ENCODE peak calls at places on chromosomes 16 and 17, in eight cellular contexts. One of them, this sample, is unnamed.
A peak's percentile ranks its signal among the peaks of the same experiment; 100 is the strongest.

GRCh38 chr17:63314766-63315165 is 131.3 kb downstream of the CYB561 start:
- DNase-seq in ELR: no peak
- DNase-seq in activated CD4-positive, alpha-beta T cell treated with anti-CD3 and anti-CD28 coated beads, Interleukin-2, amount 50 U/mL, for 1 hour: no peak
- DNase-seq in epithelial cell of esophagus: no peak
- DNase-seq in NCI-H1417 treated with DMSO at 0.1 percent for 48 hours: no peak
- DNase-seq in upper lobe of right lung: no peak
- DNase-seq in NCI-H510A: no peak
- DNase-seq in choroid plexus epithelial cell: no peak
- DNase-seq in this sample: no peak

GRCh38 chr16:2154533-2155090 is 970 bp upstream of the TRAF7 start:
- DNase-seq in choroid plexus epithelial cell: no peak
- DNase-seq in epithelial cell of esophagus: no peak
- DNase-seq in upper lobe of right lung: no peak
- DNase-seq in NCI-H1417 treated with DMSO at 0.1 percent for 48 hours: no peak
- DNase-seq in activated CD4-positive, alpha-beta T cell treated with anti-CD3 and anti-CD28 coated beads, Interleukin-2, amount 50 U/mL, for 1 hour: peak; percentile 34
- DNase-seq in NCI-H510A: no peak
- DNase-seq in ELR: no peak
- DNase-seq in this sample: no peak

GRCh38 chr17:1875597-1875996 is 45.8 kb downstream of the RPA1 start:
- DNase-seq in ELR: no peak
- DNase-seq in choroid plexus epithelial cell: no peak
- DNase-seq in NCI-H510A: no peak
- DNase-seq in epithelial cell of esophagus: no peak
- DNase-seq in activated CD4-positive, alpha-beta T cell treated with anti-CD3 and anti-CD28 coated beads, Interleukin-2, amount 50 U/mL, for 1 hour: no peak
- DNase-seq in upper lobe of right lung: no peak
- DNase-seq in NCI-H1417 treated with DMSO at 0.1 percent for 48 hours: no peak
- DNase-seq in this sample: no peak

GRCh38 chr17:57379237-57380054 is 123.1 kb downstream of the MSI2 start:
- DNase-seq in NCI-H510A: no peak
- DNase-seq in choroid plexus epithelial cell: no peak
- DNase-seq in NCI-H1417 treated with DMSO at 0.1 percent for 48 hours: no peak
- DNase-seq in upper lobe of right lung: no peak
- DNase-seq in activated CD4-positive, alpha-beta T cell treated with anti-CD3 and anti-CD28 coated beads, Interleukin-2, amount 50 U/mL, for 1 hour: no peak
- DNase-seq in epithelial cell of esophagus: no peak
- DNase-seq in ELR: no peak
- DNase-seq in this sample: no peak

GRCh38 chr17:51422634-51423033 is 162.3 kb downstream of the UTP18 start:
- DNase-seq in ELR: no peak
- DNase-seq in epithelial cell of esophagus: no peak
- DNase-seq in upper lobe of right lung: no peak
- DNase-seq in activated CD4-positive, alpha-beta T cell treated with anti-CD3 and anti-CD28 coated beads, Interleukin-2, amount 50 U/mL, for 1 hour: no peak
- DNase-seq in choroid plexus epithelial cell: no peak
- DNase-seq in NCI-H1417 treated with DMSO at 0.1 percent for 48 hours: no peak
- DNase-seq in NCI-H510A: no peak
- DNase-seq in this sample: no peak

GRCh38 chr17:47729486-47729885 is 3.5 kb upstream of the TBX21 start:
- DNase-seq in choroid plexus epithelial cell: no peak
- DNase-seq in upper lobe of right lung: peak; percentile 29
- DNase-seq in ELR: no peak
- DNase-seq in activated CD4-positive, alpha-beta T cell treated with anti-CD3 and anti-CD28 coated beads, Interleukin-2, amount 50 U/mL, for 1 hour: no peak
- DNase-seq in NCI-H510A: no peak
- DNase-seq in epithelial cell of esophagus: no peak
- DNase-seq in NCI-H1417 treated with DMSO at 0.1 percent for 48 hours: no peak
- DNase-seq in this sample: no peak

GRCh38 chr17:34584805-34585416 is 5.5 kb downstream of the TMEM132E start:
- DNase-seq in ELR: peak; percentile 39
- DNase-seq in activated CD4-positive, alpha-beta T cell treated with anti-CD3 and anti-CD28 coated beads, Interleukin-2, amount 50 U/mL, for 1 hour: no peak
- DNase-seq in upper lobe of right lung: no peak
- DNase-seq in NCI-H510A: no peak
- DNase-seq in choroid plexus epithelial cell: peak; percentile 57
- DNase-seq in NCI-H1417 treated with DMSO at 0.1 percent for 48 hours: no peak
- DNase-seq in epithelial cell of esophagus: peak; percentile 28
- DNase-seq in this sample: no peak

GRCh38 chr16:22938647-22939046 is 124.7 kb downstream of the HS3ST2 start:
- DNase-seq in ELR: no peak
- DNase-seq in activated CD4-positive, alpha-beta T cell treated with anti-CD3 and anti-CD28 coated beads, Interleukin-2, amount 50 U/mL, for 1 hour: no peak
- DNase-seq in upper lobe of right lung: no peak
- DNase-seq in choroid plexus epithelial cell: no peak
- DNase-seq in NCI-H510A: no peak
- DNase-seq in NCI-H1417 treated with DMSO at 0.1 percent for 48 hours: no peak
- DNase-seq in epithelial cell of esophagus: peak; percentile 56
- DNase-seq in this sample: no peak

GRCh38 chr17:80372922-80373570 is 41.9 kb upstream of the ENDOV start:
- DNase-seq in choroid plexus epithelial cell: no peak
- DNase-seq in epithelial cell of esophagus: no peak
- DNase-seq in activated CD4-positive, alpha-beta T cell treated with anti-CD3 and anti-CD28 coated beads, Interleukin-2, amount 50 U/mL, for 1 hour: no peak
- DNase-seq in NCI-H1417 treated with DMSO at 0.1 percent for 48 hours: no peak
- DNase-seq in ELR: no peak
- DNase-seq in upper lobe of right lung: no peak
- DNase-seq in NCI-H510A: no peak
- DNase-seq in this sample: no peak

GRCh38 chr17:11747441-11747840 is 149.2 kb downstream of the DNAH9 start:
- DNase-seq in activated CD4-positive, alpha-beta T cell treated with anti-CD3 and anti-CD28 coated beads, Interleukin-2, amount 50 U/mL, for 1 hour: no peak
- DNase-seq in NCI-H510A: no peak
- DNase-seq in choroid plexus epithelial cell: no peak
- DNase-seq in upper lobe of right lung: no peak
- DNase-seq in epithelial cell of esophagus: no peak
- DNase-seq in NCI-H1417 treated with DMSO at 0.1 percent for 48 hours: no peak
- DNase-seq in ELR: no peak
- DNase-seq in this sample: no peak

GRCh38 chr17:42183741-42184711 is 1.2 kb downstream of the HCRT start:
- DNase-seq in NCI-H510A: peak; percentile 64
- DNase-seq in NCI-H1417 treated with DMSO at 0.1 percent for 48 hours: no peak
- DNase-seq in activated CD4-positive, alpha-beta T cell treated with anti-CD3 and anti-CD28 coated beads, Interleukin-2, amount 50 U/mL, for 1 hour: peak; percentile 67
- DNase-seq in epithelial cell of esophagus: peak; percentile 26
- DNase-seq in choroid plexus epithelial cell: peak; percentile 72
- DNase-seq in upper lobe of right lung: peak; percentile 90
- DNase-seq in ELR: peak; percentile 75
- DNase-seq in this sample: peak; percentile 80

GRCh38 chr17:36935681-36936454 is 1.4 kb upstream of the LHX1 start:
- DNase-seq in choroid plexus epithelial cell: no peak
- DNase-seq in ELR: no peak
- DNase-seq in epithelial cell of esophagus: no peak
- DNase-seq in activated CD4-positive, alpha-beta T cell treated with anti-CD3 and anti-CD28 coated beads, Interleukin-2, amount 50 U/mL, for 1 hour: no peak
- DNase-seq in NCI-H510A: no peak
- DNase-seq in upper lobe of right lung: no peak
- DNase-seq in NCI-H1417 treated with DMSO at 0.1 percent for 48 hours: no peak
- DNase-seq in this sample: peak; percentile 81

GRCh38 chr17:29573871-29574731 is 5.6 kb downstream of the TP53I13 start:
- DNase-seq in activated CD4-positive, alpha-beta T cell treated with anti-CD3 and anti-CD28 coated beads, Interleukin-2, amount 50 U/mL, for 1 hour: no peak
- DNase-seq in ELR: no peak
- DNase-seq in epithelial cell of esophagus: no peak
- DNase-seq in choroid plexus epithelial cell: no peak
- DNase-seq in NCI-H510A: no peak
- DNase-seq in upper lobe of right lung: peak; percentile 58
- DNase-seq in NCI-H1417 treated with DMSO at 0.1 percent for 48 hours: no peak
- DNase-seq in this sample: no peak

GRCh38 chr17:3818786-3819185 is 17.8 kb upstream of the ITGAE start:
- DNase-seq in NCI-H1417 treated with DMSO at 0.1 percent for 48 hours: no peak
- DNase-seq in activated CD4-positive, alpha-beta T cell treated with anti-CD3 and anti-CD28 coated beads, Interleukin-2, amount 50 U/mL, for 1 hour: no peak
- DNase-seq in choroid plexus epithelial cell: peak; percentile 42
- DNase-seq in NCI-H510A: no peak
- DNase-seq in epithelial cell of esophagus: no peak
- DNase-seq in ELR: no peak
- DNase-seq in upper lobe of right lung: no peak
- DNase-seq in this sample: no peak

GRCh38 chr16:30950516-30951073 is 1.7 kb downstream of the ORAI3 start:
- DNase-seq in epithelial cell of esophagus: no peak
- DNase-seq in NCI-H1417 treated with DMSO at 0.1 percent for 48 hours: no peak
- DNase-seq in NCI-H510A: no peak
- DNase-seq in ELR: no peak
- DNase-seq in choroid plexus epithelial cell: no peak
- DNase-seq in activated CD4-positive, alpha-beta T cell treated with anti-CD3 and anti-CD28 coated beads, Interleukin-2, amount 50 U/mL, for 1 hour: no peak
- DNase-seq in upper lobe of right lung: no peak
- DNase-seq in this sample: no peak

GRCh38 chr16:4496305-4496704 is 20.1 kb downstream of the HMOX2 start:
- DNase-seq in activated CD4-positive, alpha-beta T cell treated with anti-CD3 and anti-CD28 coated beads, Interleukin-2, amount 50 U/mL, for 1 hour: no peak
- DNase-seq in NCI-H510A: no peak
- DNase-seq in ELR: peak; percentile 90
- DNase-seq in choroid plexus epithelial cell: peak; percentile 42
- DNase-seq in epithelial cell of esophagus: peak; percentile 83
- DNase-seq in NCI-H1417 treated with DMSO at 0.1 percent for 48 hours: no peak
- DNase-seq in upper lobe of right lung: no peak
- DNase-seq in this sample: no peak

GRCh38 chr17:5418858-5419355 is 555 bp downstream of the NUP88 start:
- DNase-seq in ELR: peak; percentile 52
- DNase-seq in upper lobe of right lung: no peak
- DNase-seq in NCI-H1417 treated with DMSO at 0.1 percent for 48 hours: no peak
- DNase-seq in epithelial cell of esophagus: peak; percentile 84
- DNase-seq in activated CD4-positive, alpha-beta T cell treated with anti-CD3 and anti-CD28 coated beads, Interleukin-2, amount 50 U/mL, for 1 hour: peak; percentile 43
- DNase-seq in choroid plexus epithelial cell: peak; percentile 56
- DNase-seq in NCI-H510A: no peak
- DNase-seq in this sample: no peak

GRCh38 chr16:22206847-22207714 is 1.0 kb downstream of the EEF2K start:
- DNase-seq in NCI-H1417 treated with DMSO at 0.1 percent for 48 hours: no peak
- DNase-seq in NCI-H510A: no peak
- DNase-seq in ELR: peak; percentile 59
- DNase-seq in epithelial cell of esophagus: peak; percentile 63
- DNase-seq in activated CD4-positive, alpha-beta T cell treated with anti-CD3 and anti-CD28 coated beads, Interleukin-2, amount 50 U/mL, for 1 hour: peak; percentile 27
- DNase-seq in upper lobe of right lung: peak; percentile 91
- DNase-seq in choroid plexus epithelial cell: peak; percentile 42
- DNase-seq in this sample: no peak

GRCh38 chr17:43570518-43570928 is 24.4 kb upstream of the ETV4 start:
- DNase-seq in choroid plexus epithelial cell: no peak
- DNase-seq in NCI-H1417 treated with DMSO at 0.1 percent for 48 hours: no peak
- DNase-seq in epithelial cell of esophagus: peak; percentile 89
- DNase-seq in NCI-H510A: no peak
- DNase-seq in upper lobe of right lung: no peak
- DNase-seq in activated CD4-positive, alpha-beta T cell treated with anti-CD3 and anti-CD28 coated beads, Interleukin-2, amount 50 U/mL, for 1 hour: no peak
- DNase-seq in ELR: peak; percentile 95
- DNase-seq in this sample: no peak

GRCh38 chr17:33288954-33289353 is 4.1 kb downstream of the ASIC2 start:
- DNase-seq in activated CD4-positive, alpha-beta T cell treated with anti-CD3 and anti-CD28 coated beads, Interleukin-2, amount 50 U/mL, for 1 hour: no peak
- DNase-seq in epithelial cell of esophagus: no peak
- DNase-seq in NCI-H1417 treated with DMSO at 0.1 percent for 48 hours: no peak
- DNase-seq in NCI-H510A: no peak
- DNase-seq in upper lobe of right lung: no peak
- DNase-seq in choroid plexus epithelial cell: no peak
- DNase-seq in ELR: no peak
- DNase-seq in this sample: no peak

GRCh38 chr17:67474081-67474661 is 97.1 kb downstream of the PITPNC1 start:
- DNase-seq in choroid plexus epithelial cell: peak; percentile 20
- DNase-seq in epithelial cell of esophagus: no peak
- DNase-seq in activated CD4-positive, alpha-beta T cell treated with anti-CD3 and anti-CD28 coated beads, Interleukin-2, amount 50 U/mL, for 1 hour: no peak
- DNase-seq in ELR: peak; percentile 42
- DNase-seq in upper lobe of right lung: no peak
- DNase-seq in NCI-H510A: no peak
- DNase-seq in NCI-H1417 treated with DMSO at 0.1 percent for 48 hours: no peak
- DNase-seq in this sample: no peak

GRCh38 chr16:20862162-20862960 is 37.8 kb downstream of the DCUN1D3 start:
- DNase-seq in upper lobe of right lung: no peak
- DNase-seq in choroid plexus epithelial cell: no peak
- DNase-seq in activated CD4-positive, alpha-beta T cell treated with anti-CD3 and anti-CD28 coated beads, Interleukin-2, amount 50 U/mL, for 1 hour: no peak
- DNase-seq in NCI-H1417 treated with DMSO at 0.1 percent for 48 hours: no peak
- DNase-seq in NCI-H510A: no peak
- DNase-seq in epithelial cell of esophagus: no peak
- DNase-seq in ELR: no peak
- DNase-seq in this sample: no peak

GRCh38 chr17:38885728-38886642 is 16.1 kb downstream of the LASP1 start:
- DNase-seq in NCI-H510A: no peak
- DNase-seq in activated CD4-positive, alpha-beta T cell treated with anti-CD3 and anti-CD28 coated beads, Interleukin-2, amount 50 U/mL, for 1 hour: no peak
- DNase-seq in NCI-H1417 treated with DMSO at 0.1 percent for 48 hours: no peak
- DNase-seq in ELR: no peak
- DNase-seq in upper lobe of right lung: no peak
- DNase-seq in choroid plexus epithelial cell: peak; percentile 77
- DNase-seq in epithelial cell of esophagus: no peak
- DNase-seq in this sample: no peak

GRCh38 chr17:77281024-77281903 is 140.5 kb downstream of the SEC14L1 start:
- DNase-seq in ELR: peak; percentile 65
- DNase-seq in upper lobe of right lung: peak; percentile 87
- DNase-seq in epithelial cell of esophagus: peak; percentile 81
- DNase-seq in NCI-H1417 treated with DMSO at 0.1 percent for 48 hours: peak; percentile 32
- DNase-seq in activated CD4-positive, alpha-beta T cell treated with anti-CD3 and anti-CD28 coated beads, Interleukin-2, amount 50 U/mL, for 1 hour: peak; percentile 62
- DNase-seq in choroid plexus epithelial cell: no peak
- DNase-seq in NCI-H510A: peak; percentile 68
- DNase-seq in this sample: peak; percentile 88

GRCh38 chr17:56690441-56691291 is 97.2 kb downstream of the NOG start:
- DNase-seq in NCI-H510A: no peak
- DNase-seq in ELR: no peak
- DNase-seq in NCI-H1417 treated with DMSO at 0.1 percent for 48 hours: no peak
- DNase-seq in activated CD4-positive, alpha-beta T cell treated with anti-CD3 and anti-CD28 coated beads, Interleukin-2, amount 50 U/mL, for 1 hour: no peak
- DNase-seq in upper lobe of right lung: no peak
- DNase-seq in choroid plexus epithelial cell: no peak
- DNase-seq in epithelial cell of esophagus: no peak
- DNase-seq in this sample: no peak

GRCh38 chr17:51121620-51122472 is 1.2 kb upstream of the SPAG9 start:
- DNase-seq in NCI-H510A: peak; percentile 76
- DNase-seq in epithelial cell of esophagus: peak; percentile 99
- DNase-seq in NCI-H1417 treated with DMSO at 0.1 percent for 48 hours: no peak
- DNase-seq in activated CD4-positive, alpha-beta T cell treated with anti-CD3 and anti-CD28 coated beads, Interleukin-2, amount 50 U/mL, for 1 hour: peak; percentile 66
- DNase-seq in upper lobe of right lung: peak; percentile 94
- DNase-seq in ELR: peak; percentile 100
- DNase-seq in choroid plexus epithelial cell: peak; percentile 96
- DNase-seq in this sample: peak; percentile 58

GRCh38 chr16:69796285-69797118 is 34.4 kb downstream of the WWP2 start:
- DNase-seq in activated CD4-positive, alpha-beta T cell treated with anti-CD3 and anti-CD28 coated beads, Interleukin-2, amount 50 U/mL, for 1 hour: no peak
- DNase-seq in upper lobe of right lung: peak; percentile 36
- DNase-seq in NCI-H1417 treated with DMSO at 0.1 percent for 48 hours: no peak
- DNase-seq in NCI-H510A: no peak
- DNase-seq in choroid plexus epithelial cell: peak; percentile 88
- DNase-seq in ELR: peak; percentile 79
- DNase-seq in epithelial cell of esophagus: peak; percentile 75
- DNase-seq in this sample: peak; percentile 36

GRCh38 chr16:86252596-86252995 is 257.7 kb upstream of the FOXF1 start:
- DNase-seq in epithelial cell of esophagus: no peak
- DNase-seq in NCI-H510A: no peak
- DNase-seq in NCI-H1417 treated with DMSO at 0.1 percent for 48 hours: no peak
- DNase-seq in choroid plexus epithelial cell: peak; percentile 48
- DNase-seq in upper lobe of right lung: no peak
- DNase-seq in ELR: peak; percentile 67
- DNase-seq in activated CD4-positive, alpha-beta T cell treated with anti-CD3 and anti-CD28 coated beads, Interleukin-2, amount 50 U/mL, for 1 hour: no peak
- DNase-seq in this sample: peak; percentile 41

GRCh38 chr16:55379876-55380390 is 55.9 kb downstream of the IRX6 start:
- DNase-seq in activated CD4-positive, alpha-beta T cell treated with anti-CD3 and anti-CD28 coated beads, Interleukin-2, amount 50 U/mL, for 1 hour: no peak
- DNase-seq in upper lobe of right lung: no peak
- DNase-seq in NCI-H1417 treated with DMSO at 0.1 percent for 48 hours: no peak
- DNase-seq in choroid plexus epithelial cell: no peak
- DNase-seq in epithelial cell of esophagus: no peak
- DNase-seq in ELR: no peak
- DNase-seq in NCI-H510A: no peak
- DNase-seq in this sample: no peak

GRCh38 chr17:32927724-32928526 is at the start of gene TMEM98:
- DNase-seq in choroid plexus epithelial cell: no peak
- DNase-seq in NCI-H510A: peak; percentile 19
- DNase-seq in activated CD4-positive, alpha-beta T cell treated with anti-CD3 and anti-CD28 coated beads, Interleukin-2, amount 50 U/mL, for 1 hour: no peak
- DNase-seq in epithelial cell of esophagus: no peak
- DNase-seq in NCI-H1417 treated with DMSO at 0.1 percent for 48 hours: no peak
- DNase-seq in upper lobe of right lung: peak; percentile 78
- DNase-seq in ELR: peak; percentile 30
- DNase-seq in this sample: peak; percentile 20

GRCh38 chr17:27443491-27443890 is 12.8 kb upstream of the KSR1 start:
- DNase-seq in upper lobe of right lung: no peak
- DNase-seq in ELR: no peak
- DNase-seq in NCI-H510A: no peak
- DNase-seq in NCI-H1417 treated with DMSO at 0.1 percent for 48 hours: no peak
- DNase-seq in epithelial cell of esophagus: no peak
- DNase-seq in choroid plexus epithelial cell: no peak
- DNase-seq in activated CD4-positive, alpha-beta T cell treated with anti-CD3 and anti-CD28 coated beads, Interleukin-2, amount 50 U/mL, for 1 hour: no peak
- DNase-seq in this sample: no peak

This sample was measured in 8988T.